ENCODE peak calls at places on chromosomes 4 and X, in five cellular contexts. E, K, I, R and M are unnamed samples.

GRCh38 chrX:39669668-39670067 is 428.1 kb downstream of the BCOR start:
- DNase-seq in E (no peak), K (no peak), I (no peak), R (no peak), M (no peak)

GRCh38 chrX:48003367-48003757 is 427 bp downstream of the ZNF182 start:
- DNase-seq in E (no peak), K (no peak), I (no peak), R (peak; percentile 56), M (no peak)

GRCh38 chrX:15911729-15912550 is 57.3 kb upstream of the AP1S2 start:
- DNase-seq in E (no peak), K (no peak), I (no peak), R (no peak), M (no peak)

GRCh38 chr4:182188622-182189021 is 54.6 kb upstream of the TENM3 start:
- DNase-seq in E (no peak), K (no peak), I (no peak), R (no peak), M (peak; percentile 37)

GRCh38 chrX:124098089-124098488 is 136.6 kb downstream of the STAG2 start:
- DNase-seq in E (no peak), K (peak; percentile 15), I (no peak), R (no peak), M (peak; percentile 35)

GRCh38 chr4:187608001-187608421 is 387.6 kb upstream of the ZFP42 start:
- DNase-seq in E (no peak), K (peak; percentile 33), I (peak; percentile 60), R (no peak), M (peak; percentile 33)

GRCh38 chr4:72987741-72988729 is 81.5 kb downstream of the COX18 start:
- DNase-seq in E (no peak), K (no peak), I (no peak), R (no peak), M (peak; percentile 34)

GRCh38 chrX:24025741-24026402 is 1.1 kb downstream of the KLHL15 start:
- DNase-seq in E (no peak), K (peak; percentile 51), I (no peak), R (no peak), M (peak; percentile 59)

GRCh38 chr4:55172694-55173287 is 47.4 kb upstream of the KDR start:
- DNase-seq in E (no peak), K (peak; percentile 93), I (no peak), R (no peak), M (peak; percentile 53)

GRCh38 chr4:184647391-184648101 is 1.7 kb downstream of the CASP3 start:
- DNase-seq in E (no peak), K (peak; percentile 56), I (no peak), R (no peak), M (peak; percentile 26)

GRCh38 chr4:154010377-154010776 is 221.5 kb upstream of the SFRP2 start:
- DNase-seq in E (no peak), K (no peak), I (peak; percentile 61), R (no peak), M (no peak)

GRCh38 chrX:105752334-105752733 is 70.0 kb upstream of the NRK start:
- DNase-seq in E (no peak), K (no peak), I (no peak), R (no peak), M (no peak)

GRCh38 chrX:153971632-153972367 is at the start of gene HCFC1:
- DNase-seq in E (peak; percentile 98), K (peak; percentile 87), I (no peak), R (peak; percentile 95), M (peak; percentile 93)

GRCh38 chr4:81062001-81062400 is 31.5 kb downstream of the BMP3 start:
- DNase-seq in E (no peak), K (no peak), I (no peak), R (no peak), M (no peak)

GRCh38 chrX:118974908-118975671 is 672 bp downstream of the LONRF3 start:
- DNase-seq in E (peak; percentile 72), K (peak; percentile 36), I (no peak), R (peak; percentile 82), M (no peak)
- H3K4me3 ChIP-seq in E (peak overlapping the region; percentile 85), K (peak overlapping the region; percentile 91), I (no peak overlapping the region), R (peak overlapping the region; percentile 64), M (peak overlapping the region; percentile 10)

GRCh38 chr4:152957437-152958185 is 21.5 kb downstream of the FHDC1 start:
- DNase-seq in E (no peak), K (peak; percentile 69), I (no peak), R (peak; percentile 77), M (no peak)
- TF ChIP-seq CTCF in E (no peak), K (peak; percentile 6), I (no peak), R (peak; percentile 31), M (no peak)

DNA sequence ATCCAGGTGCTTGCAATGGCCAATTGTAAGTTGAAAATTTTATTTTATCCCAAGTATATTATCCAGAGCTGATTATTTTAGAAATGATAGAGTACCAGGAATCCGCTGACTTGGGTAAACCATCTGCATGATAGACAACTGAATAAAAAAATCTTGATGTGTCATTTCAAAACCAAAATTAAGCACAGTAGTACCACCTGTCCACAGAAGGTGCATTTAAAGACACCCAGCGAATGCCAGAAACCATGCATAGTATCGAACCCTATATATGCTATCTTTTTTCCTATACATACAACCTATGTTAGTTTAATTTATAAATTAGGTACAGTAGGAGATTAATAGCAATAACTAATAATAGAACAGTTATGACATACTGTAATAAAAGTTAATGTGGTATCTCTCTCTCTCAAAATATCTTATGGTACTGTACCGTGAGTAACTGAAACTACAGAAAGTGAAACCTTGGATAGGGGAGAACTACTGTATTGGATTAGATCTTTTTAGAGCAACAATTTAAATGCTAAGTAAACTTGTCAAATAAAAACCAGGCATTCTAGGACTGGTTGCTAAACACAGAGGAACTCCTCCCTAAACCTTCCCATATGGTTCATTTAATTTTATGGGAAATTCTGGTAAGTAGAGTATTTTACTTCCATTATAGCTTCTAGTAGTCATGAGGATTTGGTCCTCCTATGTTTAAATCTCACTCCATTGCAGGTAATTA is 6.3 kb downstream of the NEIL3 start:
- DNase-seq in E (no peak), K (no peak), I (no peak), R (no peak), M (no peak)
- H3K4me3 ChIP-seq in E (no peak overlapping the region), K (no peak overlapping the region), I (no peak overlapping the region), R (no peak overlapping the region), M (no peak overlapping the region)

DNA sequence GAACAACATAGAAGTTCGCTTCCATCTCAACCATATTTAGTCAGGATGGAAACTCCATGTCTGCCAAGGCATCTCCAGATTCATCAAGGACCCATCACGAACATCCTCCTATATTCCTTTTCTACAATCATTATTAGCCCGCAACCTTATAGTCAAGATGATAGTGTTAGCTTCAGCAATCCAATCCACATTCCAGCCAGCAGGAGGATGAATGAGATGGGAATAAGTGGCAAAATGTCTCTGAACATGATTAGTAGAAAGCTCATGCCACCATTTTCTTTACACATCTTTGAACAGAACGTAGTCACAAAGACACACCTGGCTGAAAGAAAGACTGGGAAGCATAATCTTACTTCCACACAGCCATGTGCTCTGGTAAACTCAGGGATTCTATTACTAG is 18.6 kb upstream of the NR0B1 start:
- DNase-seq in E (no peak), K (no peak), I (no peak), R (no peak), M (no peak)
- TF ChIP-seq CTCF in E (no peak), K (no peak), I (no peak), R (no peak), M (no peak)

GRCh38 chr4:1031956-1032795 is 20.8 kb downstream of the FGFRL1 start:
- DNase-seq in E (no peak), K (no peak), I (no peak), R (no peak), M (no peak)

GRCh38 chr4:1032861-1033260 is 21.4 kb downstream of the FGFRL1 start:
- DNase-seq in E (no peak), K (no peak), I (no peak), R (no peak), M (no peak)

GRCh38 chr4:1035510-1035909 is 24.1 kb downstream of the FGFRL1 start:
- DNase-seq in E (no peak), K (peak; percentile 34), I (no peak), R (no peak), M (no peak)

GRCh38 chr4:1036095-1036494 is 24.7 kb downstream of the FGFRL1 start:
- DNase-seq in E (no peak), K (no peak), I (no peak), R (no peak), M (no peak)

DNA sequence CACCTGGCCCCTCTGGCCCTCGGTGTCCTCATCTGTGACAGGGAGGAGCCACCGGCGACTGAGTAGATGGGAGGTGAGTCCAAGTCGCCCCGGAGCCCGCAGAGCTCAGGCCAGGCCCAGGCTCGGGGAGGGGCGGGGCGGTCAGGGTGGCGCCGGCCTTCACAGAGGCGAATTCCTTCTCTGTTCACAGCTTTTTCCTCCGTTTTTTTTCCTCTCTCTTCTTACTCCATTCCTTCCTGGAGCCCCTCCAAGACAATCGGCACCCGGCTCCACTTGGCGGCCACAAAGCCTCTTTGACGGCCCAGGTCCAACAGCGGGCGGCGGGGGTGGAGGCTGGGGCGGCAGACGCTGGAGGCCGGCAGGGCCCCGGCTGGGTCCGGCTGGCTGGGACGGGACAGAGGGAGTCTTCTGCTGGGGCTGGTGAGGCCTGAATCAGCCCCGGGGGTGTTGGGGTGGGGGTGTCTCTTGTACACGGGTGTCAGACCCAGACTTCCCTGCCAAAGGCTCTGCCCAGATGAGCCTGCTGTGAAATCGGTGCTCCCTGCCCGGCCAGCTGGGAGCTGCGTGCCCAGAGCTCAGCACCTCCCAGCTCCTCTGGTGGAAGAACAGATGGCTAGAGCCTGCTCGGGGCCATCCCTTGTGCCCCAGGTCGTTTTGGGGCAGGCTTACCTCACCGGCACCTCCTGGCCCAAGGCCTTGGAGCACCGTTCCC is 22.6 kb downstream of the FGFRL1 start:
- DNase-seq in E (no peak), K (peak; percentile 39), I (no peak), R (no peak), M (peak; percentile 73)
- H3K4me3 ChIP-seq in E (no peak overlapping the region), K (no peak overlapping the region), I (no peak overlapping the region), R (no peak overlapping the region), M (no peak overlapping the region)

GRCh38 chrX:29478336-29479069 is 736.9 kb upstream of the MAGEB2 start:
- DNase-seq in E (no peak), K (peak; percentile 24), I (no peak), R (no peak), M (peak; percentile 7)
- TF ChIP-seq CTCF in E (peak; percentile 10), K (peak; percentile 56), I (peak; percentile 65), R (peak; percentile 49), M (peak; percentile 64)